ENCODE peak calls at places on chromosome 21, in six cellular contexts. V, D, I, Z, Y and R are unnamed samples.
A peak's percentile ranks its signal among the peaks of the same experiment; 100 is the strongest.

GRCh38 chr21:18318156-18318555 is 73.5 kb downstream of the CHODL start:
- DNase-seq in V (no peak), D (no peak), I (peak; percentile 26), Z (no peak), Y (no peak), R (no peak)

GRCh38 chr21:35202431-35202830 is 153.3 kb upstream of the RUNX1 start:
- DNase-seq in V (no peak), D (no peak), I (no peak), Z (no peak), Y (no peak), R (no peak)

GRCh38 chr21:34886554-34887385 is 162.3 kb downstream of the RUNX1 start:
- DNase-seq in V (peak; percentile 36), D (no peak), I (no peak), Z (no peak), Y (peak; percentile 40), R (no peak)

GRCh38 chr21:16587671-16588379 is 858.0 kb downstream of the USP25 start:
- DNase-seq in V (no peak), D (no peak), I (peak; percentile 45), Z (no peak), Y (no peak), R (no peak)

GRCh38 chr21:42112857-42113256 is 41.7 kb downstream of the UMODL1 start:
- DNase-seq in V (no peak), D (peak; percentile 29), I (no peak), Z (no peak), Y (no peak), R (no peak)

GRCh38 chr21:35048183-35048601 is 910 bp downstream of the RUNX1 start:
- DNase-seq in V (peak; percentile 79), D (no peak), I (no peak), Z (no peak), Y (peak; percentile 57), R (no peak)

GRCh38 chr21:34020005-34020847 is 53.2 kb upstream of the MRPS6 start:
- DNase-seq in V (no peak), D (no peak), I (no peak), Z (no peak), Y (peak; percentile 72), R (no peak)

GRCh38 chr21:39071623-39072214 is 111.5 kb downstream of the PSMG1 start:
- DNase-seq in V (no peak), D (peak; percentile 74), I (no peak), Z (no peak), Y (no peak), R (no peak)

GRCh38 chr21:39313042-39313456 is 383 bp downstream of the BRWD1 start:
- DNase-seq in V (no peak), D (no peak), I (peak; percentile 34), Z (peak; percentile 16), Y (no peak), R (peak; percentile 34)

GRCh38 chr21:29175408-29176147 is 45.1 kb downstream of the MAP3K7CL start:
- DNase-seq in V (no peak), D (no peak), I (no peak), Z (no peak), Y (no peak), R (no peak)

GRCh38 chr21:37647781-37648180 is 268.5 kb downstream of the KCNJ6 start:
- DNase-seq in V (no peak), D (no peak), I (no peak), Z (no peak), Y (no peak), R (no peak)

GRCh38 chr21:45615145-45615711 is 28.3 kb upstream of the PCBP3 start:
- DNase-seq in V (peak; percentile 79), D (no peak), I (peak; percentile 48), Z (peak; percentile 83), Y (no peak), R (no peak)

GRCh38 chr21:37687001-37687400 is 229.3 kb downstream of the KCNJ6 start:
- DNase-seq in V (no peak), D (no peak), I (no peak), Z (no peak), Y (peak; percentile 42), R (no peak)